ENCODE peak calls at places on chromosomes 1 and 21, in six cellular contexts. W is GM12865; P is A673; O is H54; C is activated CD4-positive, alpha-beta T cell treated with anti-CD3 and anti-CD28 coated beads, Interleukin-2, amount 10 ng/mL, durations not matched to agents 7 days and 5 days; M is gastrocnemius medialis. I is an unnamed sample.

GRCh38 chr1:111789666-111790316 is 34.1 kb downstream of the DDX20 start:
- DNase-seq in P (no peak), C (no peak), W (no peak), M (no peak), O (no peak), I (no peak)

GRCh38 chr1:235012436-235013210 is 116.0 kb downstream of the TOMM20 start:
- DNase-seq in P (no peak), W (no peak), M (no peak), O (no peak), C (no peak), I (no peak)

GRCh38 chr1:200253774-200254495 is 155.9 kb downstream of the ZNF281 start:
- DNase-seq in O (no peak), C (no peak), P (no peak), M (no peak), W (peak; percentile 90), I (no peak)

GRCh38 chr1:165207774-165208359 is 148.6 kb downstream of the LMX1A start:
- DNase-seq in P (peak; percentile 14), C (no peak), O (no peak), M (no peak), W (no peak), I (no peak)

GRCh38 chr21:14120091-14120734 is 90.5 kb downstream of the LIPI start:
- DNase-seq in W (peak; percentile 75), O (peak; percentile 16), C (peak; percentile 51), P (peak; percentile 59), M (no peak), I (no peak)

GRCh38 chr1:47839460-47839760 is 157.8 kb downstream of the TRABD2B start:
- DNase-seq in W (no peak), M (no peak), C (no peak), P (no peak), O (no peak), I (no peak)

GRCh38 chr1:10667815-10668214 is 128.6 kb downstream of the CASZ1 start:
- DNase-seq in C (no peak), M (no peak), O (no peak), P (no peak), W (no peak), I (no peak)

GRCh38 chr1:50329332-50329932 is 93.8 kb downstream of the DMRTA2 start:
- DNase-seq in O (no peak), P (no peak), M (no peak), C (no peak), W (no peak), I (no peak)

GRCh38 chr1:53037159-53037558 is 24.9 kb upstream of the PODN start:
- DNase-seq in P (no peak), M (no peak), W (no peak), O (no peak), C (no peak), I (no peak)

GRCh38 chr21:45317401-45318145 is 29.9 kb upstream of the POFUT2 start:
- DNase-seq in P (no peak), O (no peak), C (no peak), M (peak; percentile 11), W (no peak), I (no peak)

GRCh38 chr1:230797376-230798186 is 50.4 kb downstream of the CAPN9 start:
- DNase-seq in W (peak; percentile 22), P (peak; percentile 66), M (peak; percentile 57), O (peak; percentile 40), C (no peak), I (no peak)

GRCh38 chr1:41367102-41367537 is 5.9 kb downstream of the FOXO6 start:
- DNase-seq in C (no peak), O (no peak), P (no peak), W (no peak), M (no peak), I (no peak)

GRCh38 chr1:29488086-29488793 is 251.9 kb downstream of the PTPRU start:
- DNase-seq in O (no peak), C (no peak), M (no peak), W (no peak), P (no peak), I (no peak)

GRCh38 chr1:36115931-36116330 is 9.1 kb downstream of the COL8A2 start:
- DNase-seq in W (no peak), O (no peak), M (no peak), P (no peak), C (no peak), I (no peak)

GRCh38 chr1:9687120-9687875 is 35.8 kb downstream of the PIK3CD start:
- DNase-seq in M (no peak), P (peak; percentile 71), C (peak; percentile 51), O (peak; percentile 55), W (peak; percentile 76), I (peak; percentile 75)

GRCh38 chr1:156964431-156964830 is 44.0 kb downstream of the LRRC71 start:
- DNase-seq in P (no peak), O (no peak), C (no peak), W (no peak), M (no peak), I (no peak)

GRCh38 chr1:3914331-3914851 is 14.3 kb upstream of the C1orf174 start:
- DNase-seq in M (no peak), O (no peak), P (no peak), W (no peak), C (no peak), I (no peak)